ENCODE peak calls at places on chromosomes 7 and 10, in six cellular contexts. One of them, this sample, is unnamed.

GRCh38 chr7:85185355-85186082 is 1.3 kb downstream of the SEMA3D start:
- DNase-seq in cerebellar cortex: no peak
- DNase-seq in H9: peak; percentile 50
- DNase-seq in thoracic aorta: peak; percentile 12
- DNase-seq in GM18507: no peak
- DNase-seq in NAMALWA: no peak
- DNase-seq in this sample: peak; percentile 50

GRCh38 chr10:11397566-11397965 is 213.9 kb downstream of the USP6NL start:
- DNase-seq in cerebellar cortex: no peak
- DNase-seq in H9: no peak
- DNase-seq in NAMALWA: no peak
- DNase-seq in GM18507: no peak
- DNase-seq in thoracic aorta: no peak
- DNase-seq in this sample: no peak

GRCh38 chr7:5467645-5468044 is 44.0 kb upstream of the TNRC18 start:
- DNase-seq in H9: no peak
- DNase-seq in thoracic aorta: no peak
- DNase-seq in NAMALWA: no peak
- DNase-seq in cerebellar cortex: no peak
- DNase-seq in GM18507: no peak
- DNase-seq in this sample: no peak

GRCh38 chr10:114767101-114767588 is 54.4 kb upstream of the FHIP2A start:
- DNase-seq in NAMALWA: no peak
- DNase-seq in H9: no peak
- DNase-seq in GM18507: no peak
- DNase-seq in thoracic aorta: no peak
- DNase-seq in cerebellar cortex: no peak
- DNase-seq in this sample: no peak

GRCh38 chr10:18594574-18595156 is 56.7 kb downstream of the NSUN6 start:
- DNase-seq in NAMALWA: peak; percentile 38
- DNase-seq in cerebellar cortex: no peak
- DNase-seq in thoracic aorta: no peak
- DNase-seq in GM18507: no peak
- DNase-seq in H9: peak; percentile 61
- DNase-seq in this sample: no peak

GRCh38 chr7:81308643-81309354 is 389.9 kb upstream of the SEMA3C start:
- DNase-seq in NAMALWA: no peak
- DNase-seq in cerebellar cortex: no peak
- DNase-seq in GM18507: no peak
- DNase-seq in H9: no peak
- DNase-seq in thoracic aorta: no peak
- DNase-seq in this sample: peak; percentile 7

GRCh38 chr7:106190589-106191330 is 78.6 kb upstream of the SYPL1 start:
- DNase-seq in GM18507: no peak
- DNase-seq in NAMALWA: no peak
- DNase-seq in thoracic aorta: no peak
- DNase-seq in H9: no peak
- DNase-seq in cerebellar cortex: no peak
- DNase-seq in this sample: no peak

GRCh38 chr10:51079766-51080165 is 5.5 kb downstream of the PRKG1 start:
- DNase-seq in thoracic aorta: no peak
- DNase-seq in H9: no peak
- DNase-seq in GM18507: no peak
- DNase-seq in cerebellar cortex: no peak
- DNase-seq in NAMALWA: no peak
- DNase-seq in this sample: no peak

GRCh38 chr10:123997486-123998196 is 95.8 kb downstream of the CHST15 start:
- DNase-seq in GM18507: no peak
- DNase-seq in H9: no peak
- DNase-seq in cerebellar cortex: no peak
- DNase-seq in thoracic aorta: no peak
- DNase-seq in NAMALWA: no peak
- DNase-seq in this sample: no peak

GRCh38 chr10:32413513-32413912 is 32.4 kb upstream of the CCDC7 start:
- DNase-seq in cerebellar cortex: no peak
- DNase-seq in thoracic aorta: no peak
- DNase-seq in NAMALWA: no peak
- DNase-seq in H9: no peak
- DNase-seq in GM18507: no peak
- DNase-seq in this sample: no peak

GRCh38 chr10:6138456-6138855 is 49.6 kb downstream of the RBM17 start:
- DNase-seq in thoracic aorta: no peak
- DNase-seq in GM18507: no peak
- DNase-seq in H9: no peak
- DNase-seq in NAMALWA: no peak
- DNase-seq in cerebellar cortex: no peak
- DNase-seq in this sample: no peak

GRCh38 chr7:134649231-134649775 is 2.6 kb downstream of the BPGM start:
- DNase-seq in NAMALWA: peak; percentile 32
- DNase-seq in thoracic aorta: no peak
- DNase-seq in cerebellar cortex: no peak
- DNase-seq in H9: no peak
- DNase-seq in GM18507: no peak
- DNase-seq in this sample: no peak

GRCh38 chr7:36116347-36117200 is 36.5 kb upstream of the EEPD1 start:
- DNase-seq in NAMALWA: no peak
- DNase-seq in H9: no peak
- DNase-seq in cerebellar cortex: no peak
- DNase-seq in thoracic aorta: no peak
- DNase-seq in GM18507: no peak
- DNase-seq in this sample: no peak

GRCh38 chr7:66539948-66540375 is 88.7 kb upstream of the KCTD7 start:
- DNase-seq in thoracic aorta: no peak
- DNase-seq in H9: no peak
- DNase-seq in GM18507: no peak
- DNase-seq in NAMALWA: no peak
- DNase-seq in cerebellar cortex: no peak
- DNase-seq in this sample: no peak

GRCh38 chr10:32446701-32447406 is 914 bp downstream of the CCDC7 start:
- DNase-seq in GM18507: no peak
- DNase-seq in H9: no peak
- DNase-seq in cerebellar cortex: peak; percentile 64
- DNase-seq in NAMALWA: peak; percentile 41
- DNase-seq in thoracic aorta: no peak
- DNase-seq in this sample: peak; percentile 0

GRCh38 chr7:55078465-55079372 is 59.9 kb downstream of the EGFR start:
- DNase-seq in H9: peak; percentile 72
- DNase-seq in thoracic aorta: no peak
- DNase-seq in cerebellar cortex: no peak
- DNase-seq in NAMALWA: no peak
- DNase-seq in GM18507: no peak
- DNase-seq in this sample: no peak

GRCh38 chr10:33134011-33134751 is 176.2 kb upstream of the ITGB1 start:
- DNase-seq in thoracic aorta: peak; percentile 59
- DNase-seq in GM18507: no peak
- DNase-seq in H9: no peak
- DNase-seq in cerebellar cortex: no peak
- DNase-seq in NAMALWA: no peak
- DNase-seq in this sample: no peak

This sample was measured in COR-L47.